ENCODE peak calls at places on chromosomes 13 and 19, in seven cellular contexts. W is uterus, X is testis, Z is Peyer's patch, C is H54, L is adrenal gland, N is GM12878. H is an unnamed sample.

GRCh38 chr19:49339364-49340068 is 4.3 kb downstream of the CD37 start:
- DNase-seq in X (peak), Z (peak), C (no peak), W (peak), N (no peak), L (peak), H (peak)

GRCh38 chr13:79786176-79786575 is 305.2 kb downstream of the NDFIP2 start:
- DNase-seq in L (no peak), C (no peak), X (no peak), W (no peak), N (no peak), Z (no peak), H (no peak)

GRCh38 chr19:41882568-41883462 is at the start of gene ARHGEF1:
- DNase-seq in W (peak), Z (peak), C (peak), X (peak), N (no peak), L (peak), H (no peak)

GRCh38 chr19:50861496-50862286 is 7.0 kb downstream of the KLK3 start:
- DNase-seq in L (no peak), N (no peak), W (no peak), X (no peak), Z (no peak), C (no peak), H (no peak)

GRCh38 chr19:5228932-5229777 is 111.5 kb downstream of the PTPRS start:
- DNase-seq in N (no peak), X (peak), L (peak), C (no peak), W (no peak), Z (no peak), H (no peak)

GRCh38 chr13:33493672-33494365 is 208.3 kb upstream of the STARD13 start:
- DNase-seq in L (no peak), C (no peak), Z (no peak), X (no peak), W (no peak), N (no peak), H (no peak)

GRCh38 chr13:30580852-30581502 is 36.7 kb upstream of the USPL1 start:
- DNase-seq in W (no peak), Z (no peak), L (peak), C (no peak), N (no peak), X (no peak), H (no peak)

GRCh38 chr13:105721056-105721455 is 814.4 kb downstream of the EFNB2 start:
- DNase-seq in W (no peak), X (no peak), Z (no peak), L (no peak), C (no peak), N (no peak), H (no peak)

GRCh38 chr19:3285647-3286176 is 61.3 kb downstream of the CELF5 start:
- DNase-seq in W (no peak), N (no peak), L (peak), C (no peak), Z (peak), X (no peak), H (no peak)

DNA sequence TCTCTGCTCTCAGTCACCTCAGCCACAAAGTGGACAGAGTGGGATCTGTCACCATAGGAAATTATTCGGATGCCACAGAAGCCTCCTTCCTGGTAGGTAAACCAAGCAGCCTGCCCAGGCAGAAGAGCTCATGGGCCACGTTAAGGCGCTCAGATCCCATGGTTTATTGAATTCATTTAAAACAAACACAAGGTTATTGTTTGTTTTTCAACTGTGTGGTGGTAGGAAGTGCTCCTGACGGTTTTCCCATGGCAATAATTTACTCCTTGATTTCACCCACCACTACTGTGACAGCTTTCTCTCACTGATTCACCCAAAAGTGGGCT is 14.4 kb downstream of the BCAM start:
- DNase-seq in X (no peak), C (no peak), N (no peak), L (no peak), W (no peak), Z (no peak), H (no peak)
- TF ChIP-seq POLR2A in X (no peak), C (no peak), N (no peak), L (no peak), W (no peak), Z (no peak), H (no peak)

DNA sequence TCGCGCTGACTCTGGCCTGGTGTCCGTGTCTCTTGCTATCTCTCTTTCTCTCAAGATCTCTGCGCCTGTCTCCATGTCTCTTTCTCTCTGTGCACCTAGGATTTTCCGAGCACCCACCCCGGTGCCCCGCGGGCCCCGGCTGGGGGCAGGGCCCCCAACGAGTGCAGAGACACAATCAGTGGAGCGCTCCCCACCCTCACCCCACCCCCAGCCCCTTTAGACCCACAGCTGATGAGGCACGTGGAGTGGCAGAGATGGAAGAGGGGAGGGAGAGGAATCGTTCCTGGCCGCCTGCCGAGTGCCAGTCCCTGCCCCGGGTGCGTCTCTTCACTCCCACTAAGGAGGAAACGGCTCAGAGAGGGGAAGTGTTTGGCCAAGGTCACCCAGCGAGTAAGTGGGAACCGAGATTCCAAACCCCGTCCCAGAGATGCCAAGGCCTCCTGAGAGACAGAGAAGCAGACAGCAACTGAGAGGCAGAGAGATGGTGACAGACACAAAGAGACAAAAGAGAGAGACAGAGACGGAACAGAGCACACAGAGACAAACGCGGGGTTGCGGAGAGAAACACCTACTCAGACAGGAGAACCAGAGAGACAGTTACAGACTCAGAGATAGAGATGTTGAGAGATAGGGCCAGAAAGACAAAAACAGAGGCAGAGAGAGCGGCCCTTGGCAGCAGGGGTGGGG is 626 bp upstream of the BCL3 start:
- DNase-seq in C (no peak), L (peak), N (no peak), W (peak), Z (peak), X (peak), H (peak)
- TF ChIP-seq POLR2A in C (peak), L (peak), N (peak), W (no peak), Z (peak), X (no peak), H (peak)

DNA sequence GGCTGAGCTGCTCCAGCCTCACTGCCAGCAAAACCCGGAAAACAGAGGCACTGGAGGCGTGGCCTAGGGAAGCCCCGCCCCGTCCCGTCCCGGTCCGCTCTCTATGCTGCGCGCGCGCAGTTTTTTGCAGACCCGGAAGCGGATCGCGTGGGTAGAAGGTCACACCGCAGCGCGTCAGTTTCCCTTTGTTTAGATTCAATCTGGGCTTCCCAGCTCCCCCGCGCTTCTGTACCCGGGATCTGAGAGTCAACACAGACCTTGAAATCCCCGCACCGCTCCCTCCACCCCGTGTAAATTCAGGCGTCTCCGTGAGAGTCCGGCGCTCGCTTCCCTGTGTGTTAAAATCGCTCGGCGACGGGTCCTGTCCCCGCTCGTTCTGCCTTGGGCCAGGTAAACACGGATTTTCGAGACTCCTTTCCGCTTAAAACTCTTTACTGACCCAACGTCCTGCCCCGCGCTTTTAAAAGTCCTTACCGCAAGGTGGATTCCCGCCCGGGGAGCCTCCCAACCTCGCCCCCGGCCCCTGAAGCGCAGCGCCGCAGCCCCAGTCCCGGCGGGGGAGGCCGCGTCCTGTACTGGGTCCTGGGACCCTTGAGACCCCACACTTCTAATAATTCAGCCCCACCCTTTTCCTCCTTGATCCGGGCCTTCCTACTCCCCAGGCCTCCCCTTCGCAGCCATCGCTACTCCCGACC is at the start of gene ZNF610:
- DNase-seq in Z (peak), L (peak), N (peak), X (peak), W (peak), C (peak), H (peak)
- TF ChIP-seq POLR2A in Z (peak), L (peak), N (peak), X (no peak), W (peak), C (no peak), H (peak)

GRCh38 chr19:7293795-7294570 is at the start of gene INSR:
- DNase-seq in X (peak), W (peak), L (peak), Z (peak), C (peak), N (peak), H (peak)
- TF ChIP-seq POLR2A in X (no peak), W (peak), L (peak), Z (peak), C (peak), N (peak), H (no peak)